ENCODE peak calls at places on chromosomes 13 and 19, in eight cellular contexts. One of them, this sample, is unnamed.

GRCh38 chr13:30529085-30529815 is 63.5 kb upstream of the HMGB1 start:
- DNase-seq in fibroblast of pulmonary artery: peak
- DNase-seq in dorsolateral prefrontal cortex: no peak
- DNase-seq in GM20000: no peak
- DNase-seq in tibial artery: no peak
- DNase-seq in AG04449: no peak
- DNase-seq in CD8-positive, alpha-beta T cell: no peak
- DNase-seq in A549: peak
- DNase-seq in this sample: no peak

GRCh38 chr19:52191374-52191773 is 1.5 kb downstream of the PPP2R1A start:
- DNase-seq in tibial artery: no peak
- DNase-seq in AG04449: no peak
- DNase-seq in fibroblast of pulmonary artery: no peak
- DNase-seq in dorsolateral prefrontal cortex: no peak
- DNase-seq in A549: no peak
- DNase-seq in CD8-positive, alpha-beta T cell: no peak
- DNase-seq in GM20000: no peak
- DNase-seq in this sample: no peak

GRCh38 chr13:80339841-80340642 is 884 bp downstream of the SPRY2 start:
- DNase-seq in tibial artery: peak
- DNase-seq in dorsolateral prefrontal cortex: no peak
- DNase-seq in AG04449: no peak
- DNase-seq in fibroblast of pulmonary artery: peak
- DNase-seq in CD8-positive, alpha-beta T cell: no peak
- DNase-seq in GM20000: peak
- DNase-seq in A549: peak
- DNase-seq in this sample: peak

GRCh38 chr13:36981156-36981743 is 17.9 kb downstream of the ALG5 start:
- DNase-seq in fibroblast of pulmonary artery: peak
- DNase-seq in dorsolateral prefrontal cortex: no peak
- DNase-seq in AG04449: no peak
- DNase-seq in GM20000: peak
- DNase-seq in CD8-positive, alpha-beta T cell: no peak
- DNase-seq in A549: peak
- DNase-seq in tibial artery: no peak
- DNase-seq in this sample: no peak

GRCh38 chr13:44508562-44509062 is 67.5 kb downstream of the TSC22D1 start:
- DNase-seq in AG04449: no peak
- DNase-seq in dorsolateral prefrontal cortex: no peak
- DNase-seq in GM20000: no peak
- DNase-seq in fibroblast of pulmonary artery: no peak
- DNase-seq in tibial artery: no peak
- DNase-seq in CD8-positive, alpha-beta T cell: no peak
- DNase-seq in A549: no peak
- DNase-seq in this sample: no peak

GRCh38 chr19:8074501-8074900 is 21.9 kb downstream of the CCL25 start:
- DNase-seq in CD8-positive, alpha-beta T cell: no peak
- DNase-seq in GM20000: no peak
- DNase-seq in fibroblast of pulmonary artery: no peak
- DNase-seq in A549: no peak
- DNase-seq in tibial artery: no peak
- DNase-seq in dorsolateral prefrontal cortex: no peak
- DNase-seq in AG04449: no peak
- DNase-seq in this sample: no peak

GRCh38 chr13:93775507-93776108 is 549.0 kb downstream of the GPC6 start:
- DNase-seq in fibroblast of pulmonary artery: peak
- DNase-seq in AG04449: no peak
- DNase-seq in GM20000: no peak
- DNase-seq in dorsolateral prefrontal cortex: no peak
- DNase-seq in A549: no peak
- DNase-seq in tibial artery: no peak
- DNase-seq in CD8-positive, alpha-beta T cell: no peak
- DNase-seq in this sample: no peak

GRCh38 chr13:44347301-44347700 is 26.3 kb upstream of the SERP2 start:
- DNase-seq in dorsolateral prefrontal cortex: no peak
- DNase-seq in A549: no peak
- DNase-seq in AG04449: no peak
- DNase-seq in GM20000: no peak
- DNase-seq in fibroblast of pulmonary artery: no peak
- DNase-seq in tibial artery: no peak
- DNase-seq in CD8-positive, alpha-beta T cell: no peak
- DNase-seq in this sample: no peak

GRCh38 chr19:40339018-40339728 is 9.0 kb downstream of the C19orf47 start:
- DNase-seq in GM20000: no peak
- DNase-seq in fibroblast of pulmonary artery: no peak
- DNase-seq in CD8-positive, alpha-beta T cell: no peak
- DNase-seq in AG04449: no peak
- DNase-seq in dorsolateral prefrontal cortex: no peak
- DNase-seq in tibial artery: no peak
- DNase-seq in A549: no peak
- DNase-seq in this sample: no peak

GRCh38 chr19:49558591-49558990 is 21.8 kb downstream of the NOSIP start:
- DNase-seq in AG04449: no peak
- DNase-seq in tibial artery: no peak
- DNase-seq in GM20000: no peak
- DNase-seq in fibroblast of pulmonary artery: no peak
- DNase-seq in dorsolateral prefrontal cortex: no peak
- DNase-seq in CD8-positive, alpha-beta T cell: no peak
- DNase-seq in A549: no peak
- DNase-seq in this sample: no peak

GRCh38 chr19:9917322-9917721 is 19.0 kb downstream of the OLFM2 start:
- DNase-seq in dorsolateral prefrontal cortex: no peak
- DNase-seq in tibial artery: no peak
- DNase-seq in AG04449: no peak
- DNase-seq in CD8-positive, alpha-beta T cell: no peak
- DNase-seq in GM20000: no peak
- DNase-seq in A549: peak
- DNase-seq in fibroblast of pulmonary artery: peak
- DNase-seq in this sample: no peak

GRCh38 chr13:113764793-113765190 is 5.8 kb downstream of the TMEM255B start:
- DNase-seq in CD8-positive, alpha-beta T cell: no peak
- DNase-seq in tibial artery: peak
- DNase-seq in AG04449: no peak
- DNase-seq in fibroblast of pulmonary artery: no peak
- DNase-seq in GM20000: no peak
- DNase-seq in A549: no peak
- DNase-seq in dorsolateral prefrontal cortex: no peak
- DNase-seq in this sample: no peak

GRCh38 chr13:81295177-81295576 is 954.3 kb upstream of the SPRY2 start:
- DNase-seq in fibroblast of pulmonary artery: no peak
- DNase-seq in GM20000: no peak
- DNase-seq in A549: no peak
- DNase-seq in CD8-positive, alpha-beta T cell: no peak
- DNase-seq in AG04449: no peak
- DNase-seq in tibial artery: no peak
- DNase-seq in dorsolateral prefrontal cortex: no peak
- DNase-seq in this sample: no peak

GRCh38 chr13:52348983-52349780 is 56.8 kb downstream of the THSD1 start:
- DNase-seq in GM20000: peak
- DNase-seq in CD8-positive, alpha-beta T cell: no peak
- DNase-seq in AG04449: no peak
- DNase-seq in dorsolateral prefrontal cortex: no peak
- DNase-seq in A549: peak
- DNase-seq in fibroblast of pulmonary artery: peak
- DNase-seq in tibial artery: no peak
- DNase-seq in this sample: no peak

GRCh38 chr19:45117167-45117594 is 24.2 kb downstream of the PPP1R37 start:
- DNase-seq in CD8-positive, alpha-beta T cell: no peak
- DNase-seq in tibial artery: no peak
- DNase-seq in GM20000: peak
- DNase-seq in dorsolateral prefrontal cortex: no peak
- DNase-seq in AG04449: no peak
- DNase-seq in A549: no peak
- DNase-seq in fibroblast of pulmonary artery: no peak
- DNase-seq in this sample: no peak

GRCh38 chr19:35760711-35761349 is 2.9 kb downstream of the PROSER3 start:
- DNase-seq in fibroblast of pulmonary artery: no peak
- DNase-seq in CD8-positive, alpha-beta T cell: no peak
- DNase-seq in AG04449: no peak
- DNase-seq in tibial artery: no peak
- DNase-seq in GM20000: no peak
- DNase-seq in dorsolateral prefrontal cortex: no peak
- DNase-seq in A549: peak
- DNase-seq in this sample: no peak

GRCh38 chr19:3100747-3101730 is 6.9 kb downstream of the GNA11 start:
- DNase-seq in AG04449: no peak
- DNase-seq in tibial artery: no peak
- DNase-seq in fibroblast of pulmonary artery: no peak
- DNase-seq in A549: no peak
- DNase-seq in dorsolateral prefrontal cortex: no peak
- DNase-seq in GM20000: no peak
- DNase-seq in CD8-positive, alpha-beta T cell: no peak
- DNase-seq in this sample: no peak

GRCh38 chr13:72808917-72809500 is 27.1 kb downstream of the PIBF1 start:
- DNase-seq in tibial artery: no peak
- DNase-seq in AG04449: no peak
- DNase-seq in GM20000: peak
- DNase-seq in fibroblast of pulmonary artery: peak
- DNase-seq in dorsolateral prefrontal cortex: no peak
- DNase-seq in CD8-positive, alpha-beta T cell: no peak
- DNase-seq in A549: peak
- DNase-seq in this sample: no peak

GRCh38 chr13:74747186-74747955 is 613.2 kb upstream of the KLF12 start:
- DNase-seq in fibroblast of pulmonary artery: no peak
- DNase-seq in tibial artery: no peak
- DNase-seq in AG04449: no peak
- DNase-seq in GM20000: no peak
- DNase-seq in CD8-positive, alpha-beta T cell: no peak
- DNase-seq in dorsolateral prefrontal cortex: no peak
- DNase-seq in A549: no peak
- DNase-seq in this sample: no peak

GRCh38 chr19:42555317-42555716 is 27.0 kb upstream of the CEACAM1 start:
- DNase-seq in CD8-positive, alpha-beta T cell: no peak
- DNase-seq in dorsolateral prefrontal cortex: no peak
- DNase-seq in tibial artery: no peak
- DNase-seq in fibroblast of pulmonary artery: no peak
- DNase-seq in A549: no peak
- DNase-seq in GM20000: no peak
- DNase-seq in AG04449: no peak
- DNase-seq in this sample: no peak

GRCh38 chr19:16581145-16581970 is 9.1 kb upstream of the SLC35E1 start:
- DNase-seq in GM20000: no peak
- DNase-seq in AG04449: no peak
- DNase-seq in dorsolateral prefrontal cortex: no peak
- DNase-seq in CD8-positive, alpha-beta T cell: no peak
- DNase-seq in A549: no peak
- DNase-seq in tibial artery: no peak
- DNase-seq in fibroblast of pulmonary artery: no peak
- DNase-seq in this sample: no peak

GRCh38 chr19:33683881-33684549 is 62.3 kb downstream of the CHST8 start:
- DNase-seq in A549: peak
- DNase-seq in fibroblast of pulmonary artery: peak
- DNase-seq in AG04449: no peak
- DNase-seq in GM20000: no peak
- DNase-seq in dorsolateral prefrontal cortex: peak
- DNase-seq in CD8-positive, alpha-beta T cell: no peak
- DNase-seq in tibial artery: no peak
- DNase-seq in this sample: peak

GRCh38 chr13:48570225-48570828 is 37.4 kb upstream of the RCBTB2 start:
- DNase-seq in A549: no peak
- DNase-seq in fibroblast of pulmonary artery: no peak
- DNase-seq in GM20000: no peak
- DNase-seq in dorsolateral prefrontal cortex: no peak
- DNase-seq in CD8-positive, alpha-beta T cell: no peak
- DNase-seq in tibial artery: no peak
- DNase-seq in AG04449: no peak
- DNase-seq in this sample: no peak

GRCh38 chr19:5045956-5046338 is 77.0 kb downstream of the KDM4B start:
- DNase-seq in A549: peak
- DNase-seq in fibroblast of pulmonary artery: no peak
- DNase-seq in GM20000: no peak
- DNase-seq in AG04449: no peak
- DNase-seq in dorsolateral prefrontal cortex: no peak
- DNase-seq in CD8-positive, alpha-beta T cell: no peak
- DNase-seq in tibial artery: no peak
- DNase-seq in this sample: no peak

GRCh38 chr19:58516964-58517833 is 2.4 kb downstream of the ZBTB45 start:
- DNase-seq in dorsolateral prefrontal cortex: no peak
- DNase-seq in tibial artery: no peak
- DNase-seq in AG04449: no peak
- DNase-seq in CD8-positive, alpha-beta T cell: no peak
- DNase-seq in fibroblast of pulmonary artery: no peak
- DNase-seq in GM20000: no peak
- DNase-seq in A549: no peak
- DNase-seq in this sample: no peak
- TF ChIP-seq CTCF in dorsolateral prefrontal cortex: no peak
- TF ChIP-seq CTCF in tibial artery: no peak
- TF ChIP-seq CTCF in AG04449: no peak
- TF ChIP-seq CTCF in CD8-positive, alpha-beta T cell: no peak
- TF ChIP-seq CTCF in fibroblast of pulmonary artery: no peak
- TF ChIP-seq CTCF in GM20000: no peak
- TF ChIP-seq CTCF in A549: peak
- TF ChIP-seq CTCF in this sample: no peak

GRCh38 chr13:31824705-31825512 is 85.6 kb downstream of the RXFP2 start:
- DNase-seq in dorsolateral prefrontal cortex: no peak
- DNase-seq in AG04449: no peak
- DNase-seq in GM20000: peak
- DNase-seq in fibroblast of pulmonary artery: peak
- DNase-seq in tibial artery: no peak
- DNase-seq in A549: no peak
- DNase-seq in CD8-positive, alpha-beta T cell: no peak
- DNase-seq in this sample: no peak
- TF ChIP-seq CTCF in dorsolateral prefrontal cortex: peak
- TF ChIP-seq CTCF in AG04449: no peak
- TF ChIP-seq CTCF in GM20000: no peak
- TF ChIP-seq CTCF in fibroblast of pulmonary artery: no peak
- TF ChIP-seq CTCF in tibial artery: peak
- TF ChIP-seq CTCF in A549: no peak
- TF ChIP-seq CTCF in CD8-positive, alpha-beta T cell: no peak
- TF ChIP-seq CTCF in this sample: peak

GRCh38 chr19:12777217-12778019 is 2.1 kb upstream of the HOOK2 start:
- DNase-seq in tibial artery: peak
- DNase-seq in CD8-positive, alpha-beta T cell: peak
- DNase-seq in dorsolateral prefrontal cortex: no peak
- DNase-seq in GM20000: peak
- DNase-seq in AG04449: no peak
- DNase-seq in fibroblast of pulmonary artery: peak
- DNase-seq in A549: peak
- DNase-seq in this sample: peak
- TF ChIP-seq CTCF in tibial artery: peak
- TF ChIP-seq CTCF in CD8-positive, alpha-beta T cell: peak
- TF ChIP-seq CTCF in dorsolateral prefrontal cortex: peak
- TF ChIP-seq CTCF in GM20000: peak
- TF ChIP-seq CTCF in AG04449: peak
- TF ChIP-seq CTCF in fibroblast of pulmonary artery: peak
- TF ChIP-seq CTCF in A549: peak
- TF ChIP-seq CTCF in this sample: peak

GRCh38 chr13:98766120-98766519 is 13.6 kb upstream of the SLC15A1 start:
- DNase-seq in dorsolateral prefrontal cortex: no peak
- DNase-seq in fibroblast of pulmonary artery: no peak
- DNase-seq in A549: no peak
- DNase-seq in GM20000: no peak
- DNase-seq in tibial artery: no peak
- DNase-seq in CD8-positive, alpha-beta T cell: no peak
- DNase-seq in AG04449: no peak
- DNase-seq in this sample: no peak

GRCh38 chr13:98761126-98761978 is 8.9 kb upstream of the SLC15A1 start:
- DNase-seq in CD8-positive, alpha-beta T cell: no peak
- DNase-seq in dorsolateral prefrontal cortex: no peak
- DNase-seq in GM20000: peak
- DNase-seq in A549: no peak
- DNase-seq in AG04449: no peak
- DNase-seq in tibial artery: no peak
- DNase-seq in fibroblast of pulmonary artery: peak
- DNase-seq in this sample: no peak

GRCh38 chr13:98766716-98767115 is 14.2 kb upstream of the SLC15A1 start:
- DNase-seq in AG04449: no peak
- DNase-seq in dorsolateral prefrontal cortex: no peak
- DNase-seq in CD8-positive, alpha-beta T cell: no peak
- DNase-seq in fibroblast of pulmonary artery: no peak
- DNase-seq in A549: no peak
- DNase-seq in GM20000: no peak
- DNase-seq in tibial artery: no peak
- DNase-seq in this sample: no peak

GRCh38 chr13:98761979-98762616 is 9.6 kb upstream of the SLC15A1 start:
- DNase-seq in dorsolateral prefrontal cortex: no peak
- DNase-seq in AG04449: no peak
- DNase-seq in GM20000: no peak
- DNase-seq in A549: no peak
- DNase-seq in fibroblast of pulmonary artery: no peak
- DNase-seq in tibial artery: no peak
- DNase-seq in CD8-positive, alpha-beta T cell: no peak
- DNase-seq in this sample: no peak
- TF ChIP-seq CTCF in dorsolateral prefrontal cortex: no peak
- TF ChIP-seq CTCF in AG04449: no peak
- TF ChIP-seq CTCF in GM20000: no peak
- TF ChIP-seq CTCF in A549: no peak
- TF ChIP-seq CTCF in fibroblast of pulmonary artery: no peak
- TF ChIP-seq CTCF in tibial artery: no peak
- TF ChIP-seq CTCF in CD8-positive, alpha-beta T cell: no peak
- TF ChIP-seq CTCF in this sample: no peak

This sample was measured in progenitor cell of endocrine pancreas.